ENCODE peak calls at places on chromosomes 12 and 14, in five cellular contexts. One of them, this sample, is unnamed.

GRCh38 chr14:102768223-102769048 is 8.8 kb upstream of the TRAF3 start:
- DNase-seq in renal cortical epithelial cell: no peak
- DNase-seq in hepatic stellate cell: no peak
- DNase-seq in activated CD4-positive, alpha-beta memory T cell treated with anti-CD3 and anti-CD28 coated beads, Interleukin-2, amount 10 ng/mL, durations not matched to agents 7 days and 5 days: no peak
- DNase-seq in G401: no peak
- DNase-seq in this sample: no peak

GRCh38 chr12:3046441-3047200 is 30.6 kb upstream of the TSPAN9 start:
- DNase-seq in activated CD4-positive, alpha-beta memory T cell treated with anti-CD3 and anti-CD28 coated beads, Interleukin-2, amount 10 ng/mL, durations not matched to agents 7 days and 5 days: no peak
- DNase-seq in renal cortical epithelial cell: peak; percentile 79
- DNase-seq in hepatic stellate cell: no peak
- DNase-seq in G401: no peak
- DNase-seq in this sample: no peak

GRCh38 chr14:26775765-26776577 is 178.1 kb upstream of the NOVA1 start:
- DNase-seq in G401: no peak
- DNase-seq in hepatic stellate cell: no peak
- DNase-seq in renal cortical epithelial cell: peak; percentile 76
- DNase-seq in activated CD4-positive, alpha-beta memory T cell treated with anti-CD3 and anti-CD28 coated beads, Interleukin-2, amount 10 ng/mL, durations not matched to agents 7 days and 5 days: no peak
- DNase-seq in this sample: peak; percentile 10

GRCh38 chr12:76559277-76560082 is at the start of gene OSBPL8:
- DNase-seq in hepatic stellate cell: peak; percentile 90
- DNase-seq in activated CD4-positive, alpha-beta memory T cell treated with anti-CD3 and anti-CD28 coated beads, Interleukin-2, amount 10 ng/mL, durations not matched to agents 7 days and 5 days: peak; percentile 98
- DNase-seq in G401: peak; percentile 94
- DNase-seq in renal cortical epithelial cell: peak; percentile 68
- DNase-seq in this sample: peak; percentile 96

GRCh38 chr14:77053046-77053841 is 24.7 kb upstream of the IRF2BPL start:
- DNase-seq in renal cortical epithelial cell: no peak
- DNase-seq in activated CD4-positive, alpha-beta memory T cell treated with anti-CD3 and anti-CD28 coated beads, Interleukin-2, amount 10 ng/mL, durations not matched to agents 7 days and 5 days: peak; percentile 71
- DNase-seq in G401: peak; percentile 74
- DNase-seq in hepatic stellate cell: peak; percentile 87
- DNase-seq in this sample: peak; percentile 76

GRCh38 chr12:47891356-47891755 is 13.4 kb downstream of the VDR start:
- DNase-seq in hepatic stellate cell: no peak
- DNase-seq in G401: no peak
- DNase-seq in renal cortical epithelial cell: no peak
- DNase-seq in activated CD4-positive, alpha-beta memory T cell treated with anti-CD3 and anti-CD28 coated beads, Interleukin-2, amount 10 ng/mL, durations not matched to agents 7 days and 5 days: peak; percentile 61
- DNase-seq in this sample: no peak

GRCh38 chr14:41607966-41608663 is 1.4 kb downstream of the LRFN5 start:
- DNase-seq in G401: peak; percentile 19
- DNase-seq in renal cortical epithelial cell: no peak
- DNase-seq in hepatic stellate cell: no peak
- DNase-seq in activated CD4-positive, alpha-beta memory T cell treated with anti-CD3 and anti-CD28 coated beads, Interleukin-2, amount 10 ng/mL, durations not matched to agents 7 days and 5 days: no peak
- DNase-seq in this sample: no peak

GRCh38 chr12:123960856-123961255 is 11.8 kb downstream of the CCDC92 start:
- DNase-seq in renal cortical epithelial cell: no peak
- DNase-seq in G401: no peak
- DNase-seq in activated CD4-positive, alpha-beta memory T cell treated with anti-CD3 and anti-CD28 coated beads, Interleukin-2, amount 10 ng/mL, durations not matched to agents 7 days and 5 days: no peak
- DNase-seq in hepatic stellate cell: no peak
- DNase-seq in this sample: no peak

GRCh38 chr12:65637774-65638173 is 186.5 kb upstream of the HMGA2 start:
- DNase-seq in G401: no peak
- DNase-seq in hepatic stellate cell: no peak
- DNase-seq in activated CD4-positive, alpha-beta memory T cell treated with anti-CD3 and anti-CD28 coated beads, Interleukin-2, amount 10 ng/mL, durations not matched to agents 7 days and 5 days: no peak
- DNase-seq in renal cortical epithelial cell: peak; percentile 29
- DNase-seq in this sample: no peak

GRCh38 chr12:74449872-74450271 is 87.8 kb upstream of the ATXN7L3B start:
- DNase-seq in G401: no peak
- DNase-seq in hepatic stellate cell: peak; percentile 1
- DNase-seq in renal cortical epithelial cell: peak; percentile 56
- DNase-seq in activated CD4-positive, alpha-beta memory T cell treated with anti-CD3 and anti-CD28 coated beads, Interleukin-2, amount 10 ng/mL, durations not matched to agents 7 days and 5 days: no peak
- DNase-seq in this sample: peak; percentile 13

GRCh38 chr12:69880566-69880965 is 55.5 kb downstream of the MYRFL start:
- DNase-seq in hepatic stellate cell: no peak
- DNase-seq in activated CD4-positive, alpha-beta memory T cell treated with anti-CD3 and anti-CD28 coated beads, Interleukin-2, amount 10 ng/mL, durations not matched to agents 7 days and 5 days: no peak
- DNase-seq in G401: no peak
- DNase-seq in renal cortical epithelial cell: no peak
- DNase-seq in this sample: peak; percentile 24

GRCh38 chr12:46749322-46749721 is 76.5 kb downstream of the SLC38A4 start:
- DNase-seq in activated CD4-positive, alpha-beta memory T cell treated with anti-CD3 and anti-CD28 coated beads, Interleukin-2, amount 10 ng/mL, durations not matched to agents 7 days and 5 days: no peak
- DNase-seq in renal cortical epithelial cell: no peak
- DNase-seq in G401: no peak
- DNase-seq in hepatic stellate cell: no peak
- DNase-seq in this sample: no peak

GRCh38 chr12:109111775-109112491 is 4.5 kb upstream of the ACACB start:
- DNase-seq in renal cortical epithelial cell: peak; percentile 53
- DNase-seq in activated CD4-positive, alpha-beta memory T cell treated with anti-CD3 and anti-CD28 coated beads, Interleukin-2, amount 10 ng/mL, durations not matched to agents 7 days and 5 days: peak; percentile 53
- DNase-seq in G401: peak; percentile 70
- DNase-seq in hepatic stellate cell: peak; percentile 56
- DNase-seq in this sample: peak; percentile 72

GRCh38 chr14:76876076-76876475 is 49.9 kb downstream of the LRRC74A start:
- DNase-seq in renal cortical epithelial cell: peak; percentile 52
- DNase-seq in hepatic stellate cell: peak; percentile 88
- DNase-seq in activated CD4-positive, alpha-beta memory T cell treated with anti-CD3 and anti-CD28 coated beads, Interleukin-2, amount 10 ng/mL, durations not matched to agents 7 days and 5 days: peak; percentile 57
- DNase-seq in G401: peak; percentile 86
- DNase-seq in this sample: peak; percentile 71

GRCh38 chr12:51836012-51836832 is 12.3 kb downstream of the FIGNL2 start:
- DNase-seq in activated CD4-positive, alpha-beta memory T cell treated with anti-CD3 and anti-CD28 coated beads, Interleukin-2, amount 10 ng/mL, durations not matched to agents 7 days and 5 days: no peak
- DNase-seq in renal cortical epithelial cell: peak; percentile 46
- DNase-seq in hepatic stellate cell: no peak
- DNase-seq in G401: no peak
- DNase-seq in this sample: no peak

This sample was measured in SK-MEL-5.